ENCODE peak calls at places on chromosome 11, in five cellular contexts. P is GM23338, T is Peyer's patch, W is A549, D is mucosa of descending colon. S is an unnamed sample. For H3K4me1, the result is how much of the 10 kb centered on the place peaks cover.

GRCh38 chr11:17602105-17603001 is 55.3 kb downstream of the OTOG start:
- DNase-seq in P (no peak), T (no peak), W (no peak), D (no peak), S (peak)

GRCh38 chr11:65787649-65788622 is 1.1 kb downstream of the OVOL1 start:
- DNase-seq in P (peak), T (no peak), W (no peak), D (peak), S (no peak)

GRCh38 chr11:23727821-23728220 is 769.0 kb upstream of the LUZP2 start:
- DNase-seq in P (no peak), T (no peak), W (no peak), D (no peak), S (no peak)

GRCh38 chr11:96097844-96098421 is 174.0 kb upstream of the MTMR2 start:
- DNase-seq in P (no peak), T (no peak), W (no peak), D (peak), S (no peak)

GRCh38 chr11:65777821-65778361 is 2.9 kb downstream of the AP5B1 start:
- DNase-seq in P (no peak), T (no peak), W (no peak), D (no peak), S (peak)

GRCh38 chr11:133501643-133502535 is 30.4 kb downstream of the OPCML start:
- DNase-seq in P (no peak), T (no peak), W (no peak), D (no peak), S (peak)

GRCh38 chr11:93541154-93541553 is 2.0 kb downstream of the SMCO4 start:
- DNase-seq in P (no peak), T (no peak), W (no peak), D (no peak), S (no peak)

GRCh38 chr11:7668911-7669310 is 4.4 kb downstream of the CYB5R2 start:
- DNase-seq in P (no peak), T (no peak), W (no peak), D (no peak), S (no peak)

GRCh38 chr11:46916669-46917108 is 1.7 kb downstream of the LRP4 start:
- DNase-seq in P (peak), T (no peak), W (peak), D (peak), S (no peak)

GRCh38 chr11:993632-994167 is 42.8 kb downstream of the MUC6 start:
- DNase-seq in P (no peak), T (no peak), W (no peak), D (no peak), S (no peak)

GRCh38 chr11:19868281-19868821 is 155.7 kb downstream of the NAV2 start:
- DNase-seq in P (peak), T (no peak), W (no peak), D (peak), S (no peak)

GRCh38 chr11:57373146-57373545 is 7.8 kb downstream of the PRG3 start:
- DNase-seq in P (no peak), T (no peak), W (no peak), D (no peak), S (no peak)

GRCh38 chr11:27331984-27332383 is 31.0 kb downstream of the CCDC34 start:
- DNase-seq in P (no peak), T (no peak), W (no peak), D (no peak), S (no peak)

GRCh38 chr11:1442163-1442562 is 44.4 kb downstream of the MOB2 start:
- DNase-seq in P (peak), T (no peak), W (peak), D (no peak), S (no peak)

GRCh38 chr11:6458352-6458751 is 15.4 kb downstream of the TRIM3 start:
- DNase-seq in P (no peak), T (no peak), W (no peak), D (no peak), S (no peak)

GRCh38 chr11:12841946-12842630 is 167.0 kb upstream of the RASSF10 start:
- DNase-seq in P (peak), T (no peak), W (no peak), D (no peak), S (no peak)
- H3K4me1 ChIP-seq in P (half or more), T (under half), W (half or more), D (under half), S (half or more)

GRCh38 chr11:122711831-122712378 is 56.4 kb downstream of the UBASH3B start:
- DNase-seq in P (no peak), T (no peak), W (no peak), D (no peak), S (no peak)
- H3K4me1 ChIP-seq in P (under half), T (under half), W (half or more), D (under half), S (under half)

GRCh38 chr11:78079232-78080083 is at the start of gene NDUFC2:
- DNase-seq in P (peak), T (peak), W (peak), D (peak), S (peak)
- H3K4me1 ChIP-seq in P (under half), T (under half), W (under half), D (under half), S (under half)

GRCh38 chr11:35803115-35803514 is 140.5 kb downstream of the TRIM44 start:
- DNase-seq in P (no peak), T (no peak), W (no peak), D (no peak), S (no peak)
- H3K4me1 ChIP-seq in P (under half), T (under half), W (under half), D (under half), S (under half)

S was measured in esophagus muscularis mucosa.